ENCODE peak calls at places on chromosomes 13 and 19, in ten cellular contexts. Q is GDM1; L is cardiac muscle cell; D is psoas muscle; V is ecto neural progenitor cell; C is AG20443; P is NCI-H187 treated with DMSO at 0.1 percent for 48 hours; E is stimulated activated CD4-positive, alpha-beta T cell treated with anti-CD3 and anti-CD28 coated beads, Interleukin-1b, Interleukin-23, amount 100 ng/mL, for 1 hour; O is T-helper 17 cell; W is GOT3. U is an unnamed sample.

GRCh38 chr13:102097708-102098107 is 304.1 kb downstream of the FGF14 start:
- DNase-seq in P (peak), W (no peak), L (no peak), D (no peak), E (no peak), C (no peak), V (no peak), Q (no peak), O (no peak), U (no peak)

GRCh38 chr19:3275068-3275582 is 50.7 kb downstream of the CELF5 start:
- DNase-seq in W (no peak), E (no peak), P (no peak), L (peak), O (no peak), C (no peak), Q (no peak), D (no peak), V (peak), U (peak)

GRCh38 chr13:42190529-42190928 is 81.4 kb upstream of the AKAP11 start:
- DNase-seq in O (no peak), P (no peak), L (no peak), E (no peak), Q (no peak), C (no peak), D (no peak), V (no peak), W (no peak), U (no peak)

GRCh38 chr19:28217064-28217463 is 995.9 kb downstream of the UQCRFS1 start:
- DNase-seq in C (no peak), Q (no peak), O (no peak), D (no peak), V (no peak), L (no peak), E (no peak), P (no peak), W (no peak), U (no peak)

GRCh38 chr13:47372742-47373141 is 475.9 kb upstream of the HTR2A start:
- DNase-seq in O (no peak), L (no peak), P (no peak), D (no peak), E (no peak), W (no peak), Q (no peak), V (no peak), C (no peak), U (no peak)

GRCh38 chr13:101267656-101268055 is 148.7 kb downstream of the NALCN start:
- DNase-seq in Q (no peak), E (no peak), P (no peak), L (no peak), C (peak), W (no peak), D (peak), O (no peak), V (no peak), U (no peak)

GRCh38 chr13:24709186-24709913 is 29.1 kb downstream of the ATP12A start:
- DNase-seq in Q (peak), W (no peak), D (no peak), O (no peak), C (no peak), E (no peak), P (no peak), V (no peak), L (no peak), U (no peak)

GRCh38 chr13:28753208-28753892 is 34.6 kb upstream of the SLC46A3 start:
- DNase-seq in D (no peak), V (no peak), E (no peak), Q (peak), O (no peak), W (peak), L (peak), C (peak), P (no peak), U (no peak)

GRCh38 chr13:48775285-48775684 is 121.6 kb downstream of the CYSLTR2 start:
- DNase-seq in D (no peak), W (no peak), L (no peak), V (no peak), E (no peak), O (no peak), C (no peak), Q (no peak), P (no peak), U (no peak)

GRCh38 chr13:46195017-46195416 is 13.0 kb upstream of the LCP1 start:
- DNase-seq in D (no peak), O (no peak), W (no peak), V (no peak), P (no peak), C (no peak), L (no peak), Q (no peak), E (no peak), U (no peak)